ENCODE peak calls at places on chromosomes 5 and 9, in six cellular contexts. X is stomach, V is esophagus squamous epithelium, E is A549, J is uterus, W is cardiac muscle cell. L is an unnamed sample.

GRCh38 chr9:131101207-131101964 is 5.1 kb downstream of the AIF1L start:
- DNase-seq in V (no peak), E (no peak), J (no peak), X (no peak), W (no peak), L (no peak)

GRCh38 chr5:154829589-154830218 is 20.7 kb downstream of the FAXDC2 start:
- DNase-seq in W (no peak), V (no peak), J (no peak), E (no peak), X (peak; percentile 34), L (peak; percentile 10)

GRCh38 chr5:133735346-133735745 is 123.0 kb upstream of the FSTL4 start:
- DNase-seq in W (no peak), J (no peak), E (no peak), V (no peak), X (no peak), L (no peak)

GRCh38 chr9:761155-761792 is 80.2 kb upstream of the DMRT1 start:
- DNase-seq in W (no peak), E (no peak), X (no peak), J (no peak), V (no peak), L (no peak)

GRCh38 chr5:59206132-59206581 is 623.3 kb downstream of the RAB3C start:
- DNase-seq in J (no peak), X (no peak), W (no peak), V (no peak), E (no peak), L (no peak)

GRCh38 chr5:144328980-144329379 is 158.3 kb downstream of the KCTD16 start:
- DNase-seq in E (no peak), V (no peak), X (peak; percentile 31), W (no peak), J (no peak), L (no peak)

GRCh38 chr9:121619566-121619965 is 31.9 kb upstream of the DAB2IP start:
- DNase-seq in V (no peak), W (no peak), X (no peak), J (no peak), E (no peak), L (no peak)

GRCh38 chr9:79362100-79363081 is 209.4 kb upstream of the TLE4 start:
- DNase-seq in V (no peak), E (peak; percentile 67), X (no peak), J (no peak), W (no peak), L (no peak)

GRCh38 chr9:126372716-126373115 is 46.1 kb downstream of the MVB12B start:
- DNase-seq in V (no peak), X (no peak), E (no peak), W (no peak), J (no peak), L (no peak)

GRCh38 chr5:171269717-171270116 is 39.3 kb upstream of the TLX3 start:
- DNase-seq in E (no peak), W (no peak), V (no peak), J (no peak), X (no peak), L (no peak)

GRCh38 chr9:5917273-5917672 is 26.6 kb downstream of the MLANA start:
- DNase-seq in V (no peak), J (no peak), W (no peak), E (no peak), X (no peak), L (no peak)

GRCh38 chr5:133844836-133845235 is 123.6 kb downstream of the C5orf15 start:
- DNase-seq in X (no peak), W (no peak), E (no peak), V (no peak), J (no peak), L (no peak)

GRCh38 chr5:126499742-126500396 is 76.7 kb downstream of the GRAMD2B start:
- DNase-seq in X (no peak), J (no peak), V (no peak), E (no peak), W (peak; percentile 42), L (peak; percentile 35)

GRCh38 chr5:77546-77945 is 14.4 kb upstream of the PLEKHG4B start:
- DNase-seq in W (no peak), X (no peak), V (no peak), J (no peak), E (no peak), L (no peak)

GRCh38 chr5:59745422-59745863 is 148.1 kb downstream of the PDE4D start:
- DNase-seq in J (peak; percentile 32), V (no peak), X (peak; percentile 43), W (no peak), E (peak; percentile 38), L (no peak)

GRCh38 chr5:176812269-176813259 is 2.2 kb downstream of the UNC5A start:
- DNase-seq in J (no peak), E (peak; percentile 80), V (no peak), X (no peak), W (peak; percentile 80), L (peak; percentile 76)
- TF ChIP-seq CTCF in J (no peak), E (peak; percentile 63), V (no peak), X (no peak), W (peak; percentile 68), L (peak; percentile 77)

GRCh38 chr9:109555215-109555614 is 57.1 kb upstream of the PTPN3 start:
- DNase-seq in V (no peak), X (no peak), J (no peak), E (no peak), W (no peak), L (no peak)

GRCh38 chr9:109556061-109556460 is 58.0 kb upstream of the PTPN3 start:
- DNase-seq in W (no peak), E (no peak), V (no peak), J (no peak), X (no peak), L (no peak)

GRCh38 chr9:109557481-109557880 is 59.4 kb upstream of the PTPN3 start:
- DNase-seq in V (no peak), W (no peak), J (no peak), X (no peak), E (no peak), L (no peak)

GRCh38 chr9:109558718-109559151 is 60.6 kb upstream of the PTPN3 start:
- DNase-seq in E (no peak), V (no peak), W (no peak), J (no peak), X (no peak), L (no peak)

GRCh38 chr9:109556786-109557185 is 58.7 kb upstream of the PTPN3 start:
- DNase-seq in E (no peak), J (no peak), V (no peak), X (no peak), W (no peak), L (no peak)
- H3K27ac ChIP-seq in E (no peak overlapping the region), J (no peak overlapping the region), V (peak overlapping the region; percentile 64), X (no peak overlapping the region), W (no peak overlapping the region), L (no peak overlapping the region)

DNA sequence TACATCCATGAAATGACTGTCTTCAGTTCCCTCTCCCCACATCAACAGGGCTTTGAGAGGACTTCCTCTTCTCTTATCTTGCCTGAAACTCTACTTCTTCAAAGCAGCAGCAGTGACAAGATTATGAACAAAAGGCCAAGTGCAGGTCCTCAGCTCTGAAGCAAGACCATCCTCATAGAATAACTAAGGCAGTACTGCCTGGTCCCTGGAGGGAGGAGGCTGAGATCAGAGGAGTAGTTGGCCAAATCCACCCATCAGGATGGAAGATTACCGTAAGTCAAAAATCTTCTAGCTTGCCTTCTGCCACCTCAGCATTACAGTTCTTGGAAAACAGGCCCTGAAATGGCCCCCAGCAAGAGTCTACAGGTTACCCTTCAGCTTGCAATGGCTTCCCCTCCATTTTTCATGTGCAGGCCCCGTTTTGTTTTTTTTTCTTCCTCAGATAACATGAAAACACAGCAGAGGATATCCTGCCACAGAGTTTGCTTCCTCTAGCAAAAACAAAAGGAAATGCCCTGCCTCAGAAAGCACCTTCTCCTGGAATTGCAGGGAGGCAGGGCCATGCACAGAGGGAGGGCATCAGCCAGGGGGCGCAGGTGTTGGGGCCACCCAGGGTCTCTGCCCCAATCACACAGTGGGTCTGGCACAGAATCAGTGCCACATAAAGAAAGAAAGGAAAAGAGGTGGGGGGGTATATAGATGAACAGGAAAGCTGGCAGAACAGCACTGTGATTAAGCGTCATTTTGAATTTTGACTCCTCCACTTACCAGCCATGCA is 40.0 kb downstream of the KLHL3 start:
- DNase-seq in V (no peak), J (no peak), E (no peak), X (no peak), W (no peak), L (no peak)
- TF ChIP-seq CTCF in V (no peak), J (no peak), E (no peak), X (peak; percentile 10), W (no peak), L (peak; percentile 27)

DNA sequence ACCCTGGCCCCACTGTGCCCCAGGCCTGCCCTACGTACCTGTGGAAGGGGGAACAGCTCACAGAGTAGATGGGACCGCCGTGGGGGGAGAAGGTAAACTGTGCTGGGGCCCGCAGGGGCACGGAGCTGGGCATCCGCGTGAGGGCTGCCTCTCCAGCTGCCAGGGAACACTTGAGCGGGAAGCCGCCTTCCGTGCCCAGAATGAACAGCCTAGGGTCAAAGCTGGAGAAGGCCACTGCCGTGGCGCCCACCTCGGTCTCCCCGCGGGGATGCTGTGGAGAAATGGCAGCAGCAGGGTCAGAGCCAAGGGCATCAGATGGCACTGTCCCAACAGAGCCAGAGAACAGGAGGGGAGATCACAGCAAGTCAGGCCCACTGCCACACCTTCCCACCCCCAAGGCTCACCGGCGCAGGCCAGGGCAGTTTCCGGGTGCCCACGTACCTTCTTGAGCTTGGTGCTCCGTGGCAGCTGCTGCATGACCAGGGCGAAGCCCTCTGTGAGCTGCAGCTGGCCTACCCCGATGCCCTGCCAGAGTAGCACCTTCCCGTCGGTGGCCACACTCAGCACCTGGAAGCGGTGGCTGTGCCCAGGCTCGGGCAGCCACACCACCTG is 21.9 kb downstream of the DYNC2I2 start:
- DNase-seq in W (no peak), E (no peak), X (no peak), J (no peak), V (no peak), L (no peak)
- H3K27ac ChIP-seq in W (peak overlapping the region; percentile 99), E (peak overlapping the region; percentile 99), X (peak overlapping the region; percentile 88), J (peak overlapping the region; percentile 76), V (peak overlapping the region; percentile 83), L (no peak overlapping the region)

DNA sequence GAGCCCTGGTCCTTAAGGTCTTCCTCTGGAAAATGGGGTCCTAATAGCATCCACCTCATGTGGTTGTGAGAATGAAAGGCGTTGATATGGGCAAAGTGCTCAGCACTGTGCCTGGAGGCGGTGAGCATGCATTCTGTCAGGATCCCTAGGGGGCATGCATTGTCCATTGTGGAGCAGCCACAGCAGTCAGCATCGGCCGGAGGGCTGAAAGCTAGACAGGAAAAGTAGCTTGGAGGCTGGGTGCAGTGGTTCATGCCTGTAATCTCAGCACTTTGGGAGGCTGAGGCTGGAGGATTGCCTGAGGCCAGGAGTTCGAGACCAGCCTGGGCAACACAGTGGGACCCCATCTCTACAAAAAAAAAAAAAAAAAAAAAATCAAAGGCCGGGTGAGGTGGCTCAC is 122.2 kb downstream of the LHX2 start:
- DNase-seq in X (peak; percentile 57), J (no peak), W (peak; percentile 25), V (no peak), E (no peak), L (peak; percentile 58)
- TF ChIP-seq CTCF in X (no peak), J (no peak), W (peak; percentile 38), V (no peak), E (no peak), L (peak; percentile 81)

GRCh38 chr9:124776952-124777645 is at the start of gene OLFML2A:
- DNase-seq in V (no peak), X (no peak), J (peak; percentile 39), E (peak; percentile 58), W (peak; percentile 66), L (no peak)
- H3K27ac ChIP-seq in V (peak within 1 kb of the TSS; percentile 70), X (peak within 1 kb of the TSS; percentile 82), J (peak within 1 kb of the TSS; percentile 93), E (peak within 1 kb of the TSS; percentile 81), W (no peak within 1 kb of the TSS), L (no peak within 1 kb of the TSS)